ENCODE peak calls at places on chromosomes 2 and 18, in ten cellular contexts. A, O, Q, R, W, E, N, U, V and S are unnamed samples.

GRCh38 chr2:27262379-27263286 is at the start of gene SLC30A3:
- DNase-seq in A (peak), O (peak), Q (peak), R (peak), W (no peak), E (no peak), N (peak), U (peak), V (no peak), S (peak)

GRCh38 chr2:154974041-154974440 is 275.5 kb downstream of the KCNJ3 start:
- DNase-seq in A (no peak), O (no peak), Q (no peak), R (no peak), W (no peak), E (no peak), N (no peak), U (no peak), V (no peak), S (no peak)

GRCh38 chr2:141021109-141021508 is 1109.7 kb downstream of the LRP1B start:
- DNase-seq in A (no peak), O (no peak), Q (peak), R (no peak), W (no peak), E (no peak), N (no peak), U (no peak), V (peak), S (no peak)

GRCh38 chr2:65835106-65835505 is 402.7 kb upstream of the SPRED2 start:
- DNase-seq in A (no peak), O (no peak), Q (no peak), R (no peak), W (no peak), E (no peak), N (no peak), U (no peak), V (no peak), S (no peak)

GRCh38 chr2:196750977-196751631 is 48.4 kb downstream of the GTF3C3 start:
- DNase-seq in A (peak), O (peak), Q (peak), R (peak), W (peak), E (no peak), N (peak), U (no peak), V (peak), S (peak)

GRCh38 chr2:119837759-119838158 is 78.0 kb downstream of the PTPN4 start:
- DNase-seq in A (no peak), O (peak), Q (no peak), R (no peak), W (no peak), E (no peak), N (no peak), U (no peak), V (no peak), S (no peak)

GRCh38 chr2:130389363-130389762 is 33.5 kb downstream of the PTPN18 start:
- DNase-seq in A (no peak), O (no peak), Q (no peak), R (no peak), W (no peak), E (no peak), N (no peak), U (no peak), V (no peak), S (no peak)

GRCh38 chr18:33578371-33579146 is 540 bp downstream of the ASXL3 start:
- DNase-seq in A (peak), O (peak), Q (no peak), R (peak), W (no peak), E (no peak), N (no peak), U (peak), V (peak), S (peak)

GRCh38 chr2:115610888-115611287 is 1168.4 kb downstream of the DPP10 start:
- DNase-seq in A (no peak), O (no peak), Q (no peak), R (no peak), W (no peak), E (no peak), N (no peak), U (no peak), V (no peak), S (no peak)

GRCh38 chr2:199602271-199602895 is 144.6 kb upstream of the SATB2 start:
- DNase-seq in A (no peak), O (peak), Q (no peak), R (no peak), W (no peak), E (no peak), N (no peak), U (no peak), V (no peak), S (no peak)

GRCh38 chr2:73981081-73981968 is 3.4 kb upstream of the TET3 start:
- DNase-seq in A (peak), O (peak), Q (no peak), R (no peak), W (no peak), E (no peak), N (peak), U (peak), V (no peak), S (no peak)

GRCh38 chr2:169361706-169362345 is 508 bp downstream of the LRP2 start:
- DNase-seq in A (peak), O (no peak), Q (peak), R (no peak), W (no peak), E (no peak), N (peak), U (peak), V (no peak), S (no peak)

GRCh38 chr2:46612675-46613074 is 133.3 kb downstream of the TMEM247 start:
- DNase-seq in A (no peak), O (no peak), Q (no peak), R (no peak), W (no peak), E (no peak), N (no peak), U (no peak), V (no peak), S (no peak)

GRCh38 chr2:46610014-46610413 is 130.6 kb downstream of the TMEM247 start:
- DNase-seq in A (no peak), O (no peak), Q (no peak), R (no peak), W (no peak), E (no peak), N (no peak), U (no peak), V (no peak), S (no peak)

GRCh38 chr2:46621499-46621898 is 142.1 kb downstream of the TMEM247 start:
- DNase-seq in A (no peak), O (no peak), Q (no peak), R (no peak), W (no peak), E (no peak), N (no peak), U (no peak), V (no peak), S (no peak)

GRCh38 chr2:46615555-46616487 is 136.5 kb downstream of the TMEM247 start:
- DNase-seq in A (no peak), O (peak), Q (peak), R (no peak), W (no peak), E (no peak), N (no peak), U (no peak), V (no peak), S (no peak)
- H3K27ac ChIP-seq in A (peak), O (peak), Q (peak), R (peak), W (peak), E (peak), N (peak), U (peak), V (peak), S (peak)

GRCh38 chr2:100176925-100177324 is 34.5 kb upstream of the AFF3 start:
- DNase-seq in A (no peak), O (no peak), Q (no peak), R (no peak), W (no peak), E (no peak), N (no peak), U (no peak), V (no peak), S (no peak)
- H3K4me3 ChIP-seq in A (no peak), O (no peak), Q (no peak), R (no peak), W (no peak), E (no peak), N (no peak), U (no peak), V (no peak), S (no peak)

GRCh38 chr2:178383718-178384117 is 67.3 kb downstream of the PRKRA start:
- DNase-seq in A (no peak), O (no peak), Q (no peak), R (no peak), W (no peak), E (no peak), N (no peak), U (no peak), V (no peak), S (no peak)

GRCh38 chr2:178391701-178392100 is 59.3 kb downstream of the PRKRA start:
- DNase-seq in A (no peak), O (no peak), Q (no peak), R (no peak), W (no peak), E (no peak), N (no peak), U (no peak), V (no peak), S (no peak)

GRCh38 chr2:178388287-178388686 is 62.7 kb downstream of the PRKRA start:
- DNase-seq in A (no peak), O (no peak), Q (no peak), R (no peak), W (no peak), E (no peak), N (no peak), U (no peak), V (no peak), S (no peak)

GRCh38 chr2:178385595-178386148 is 65.3 kb downstream of the PRKRA start:
- DNase-seq in A (no peak), O (no peak), Q (no peak), R (no peak), W (no peak), E (no peak), N (no peak), U (no peak), V (no peak), S (no peak)

GRCh38 chr2:178386951-178387602 is 63.9 kb downstream of the PRKRA start:
- DNase-seq in A (no peak), O (no peak), Q (peak), R (no peak), W (no peak), E (no peak), N (no peak), U (no peak), V (no peak), S (no peak)
- H3K27ac ChIP-seq in A (no peak), O (no peak), Q (no peak), R (no peak), W (no peak), E (no peak), N (peak), U (no peak), V (no peak), S (no peak)

GRCh38 chr18:58224425-58224750 is 180.4 kb downstream of the NEDD4L start:
- DNase-seq in A (no peak), O (no peak), Q (no peak), R (no peak), W (no peak), E (no peak), N (no peak), U (no peak), V (peak), S (no peak)
- H3K4me3 ChIP-seq in A (no peak), O (peak), Q (peak), R (peak), W (no peak), E (no peak), N (no peak), U (peak), V (peak), S (no peak)